ENCODE peak calls at places on chromosomes 7 and 10, in eight cellular contexts. One of them, this sample, is unnamed.

GRCh38 chr10:14450041-14450491 is 119.3 kb upstream of the FRMD4A start:
- DNase-seq in fibroblast of lung: no peak
- DNase-seq in hippocampal formation: no peak
- DNase-seq in renal cortical epithelial cell: peak; percentile 11
- DNase-seq in activated T-helper 1 cell treated with Interleukin-2 at 50 U/mL for 16 hours: no peak
- DNase-seq in T-helper 22 cell: no peak
- DNase-seq in GM04504: peak; percentile 5
- DNase-seq in activated effector memory CD4-positive, alpha-beta T cell treated with anti-CD3 and anti-CD28 coated beads, Interleukin-2, amount 50 U/mL, for 16 hours: no peak
- DNase-seq in this sample: no peak

GRCh38 chr10:131829156-131829930 is 71.5 kb upstream of the PPP2R2D start:
- DNase-seq in renal cortical epithelial cell: no peak
- DNase-seq in fibroblast of lung: no peak
- DNase-seq in hippocampal formation: no peak
- DNase-seq in activated T-helper 1 cell treated with Interleukin-2 at 50 U/mL for 16 hours: no peak
- DNase-seq in T-helper 22 cell: no peak
- DNase-seq in GM04504: no peak
- DNase-seq in activated effector memory CD4-positive, alpha-beta T cell treated with anti-CD3 and anti-CD28 coated beads, Interleukin-2, amount 50 U/mL, for 16 hours: no peak
- DNase-seq in this sample: no peak

GRCh38 chr10:56288403-56288802 is 72.7 kb downstream of the ZWINT start:
- DNase-seq in activated effector memory CD4-positive, alpha-beta T cell treated with anti-CD3 and anti-CD28 coated beads, Interleukin-2, amount 50 U/mL, for 16 hours: no peak
- DNase-seq in GM04504: no peak
- DNase-seq in activated T-helper 1 cell treated with Interleukin-2 at 50 U/mL for 16 hours: no peak
- DNase-seq in renal cortical epithelial cell: no peak
- DNase-seq in T-helper 22 cell: no peak
- DNase-seq in hippocampal formation: no peak
- DNase-seq in fibroblast of lung: no peak
- DNase-seq in this sample: no peak

GRCh38 chr7:86833360-86833759 is 189.7 kb downstream of the GRM3 start:
- DNase-seq in T-helper 22 cell: no peak
- DNase-seq in activated T-helper 1 cell treated with Interleukin-2 at 50 U/mL for 16 hours: no peak
- DNase-seq in activated effector memory CD4-positive, alpha-beta T cell treated with anti-CD3 and anti-CD28 coated beads, Interleukin-2, amount 50 U/mL, for 16 hours: no peak
- DNase-seq in fibroblast of lung: no peak
- DNase-seq in renal cortical epithelial cell: no peak
- DNase-seq in GM04504: no peak
- DNase-seq in hippocampal formation: no peak
- DNase-seq in this sample: no peak

GRCh38 chr10:124708246-124708779 is 35.9 kb downstream of the FAM53B start:
- DNase-seq in fibroblast of lung: peak; percentile 31
- DNase-seq in hippocampal formation: no peak
- DNase-seq in activated T-helper 1 cell treated with Interleukin-2 at 50 U/mL for 16 hours: no peak
- DNase-seq in T-helper 22 cell: no peak
- DNase-seq in activated effector memory CD4-positive, alpha-beta T cell treated with anti-CD3 and anti-CD28 coated beads, Interleukin-2, amount 50 U/mL, for 16 hours: no peak
- DNase-seq in GM04504: no peak
- DNase-seq in renal cortical epithelial cell: peak; percentile 73
- DNase-seq in this sample: peak; percentile 51

GRCh38 chr10:28312572-28312971 is 9.7 kb upstream of the MPP7 start:
- DNase-seq in activated effector memory CD4-positive, alpha-beta T cell treated with anti-CD3 and anti-CD28 coated beads, Interleukin-2, amount 50 U/mL, for 16 hours: no peak
- DNase-seq in T-helper 22 cell: no peak
- DNase-seq in GM04504: no peak
- DNase-seq in fibroblast of lung: no peak
- DNase-seq in hippocampal formation: no peak
- DNase-seq in renal cortical epithelial cell: no peak
- DNase-seq in activated T-helper 1 cell treated with Interleukin-2 at 50 U/mL for 16 hours: no peak
- DNase-seq in this sample: no peak

GRCh38 chr7:90892213-90892612 is 296.1 kb downstream of the CDK14 start:
- DNase-seq in hippocampal formation: no peak
- DNase-seq in activated T-helper 1 cell treated with Interleukin-2 at 50 U/mL for 16 hours: no peak
- DNase-seq in T-helper 22 cell: no peak
- DNase-seq in GM04504: no peak
- DNase-seq in fibroblast of lung: peak; percentile 11
- DNase-seq in activated effector memory CD4-positive, alpha-beta T cell treated with anti-CD3 and anti-CD28 coated beads, Interleukin-2, amount 50 U/mL, for 16 hours: no peak
- DNase-seq in renal cortical epithelial cell: peak; percentile 29
- DNase-seq in this sample: no peak

GRCh38 chr10:111072232-111072631 is 4.6 kb upstream of the ADRA2A start:
- DNase-seq in GM04504: no peak
- DNase-seq in activated effector memory CD4-positive, alpha-beta T cell treated with anti-CD3 and anti-CD28 coated beads, Interleukin-2, amount 50 U/mL, for 16 hours: no peak
- DNase-seq in T-helper 22 cell: no peak
- DNase-seq in hippocampal formation: no peak
- DNase-seq in renal cortical epithelial cell: peak; percentile 16
- DNase-seq in fibroblast of lung: no peak
- DNase-seq in activated T-helper 1 cell treated with Interleukin-2 at 50 U/mL for 16 hours: no peak
- DNase-seq in this sample: no peak

GRCh38 chr10:109765838-109766237 is 157.5 kb downstream of the XPNPEP1 start:
- DNase-seq in GM04504: no peak
- DNase-seq in activated T-helper 1 cell treated with Interleukin-2 at 50 U/mL for 16 hours: no peak
- DNase-seq in renal cortical epithelial cell: no peak
- DNase-seq in hippocampal formation: no peak
- DNase-seq in T-helper 22 cell: no peak
- DNase-seq in activated effector memory CD4-positive, alpha-beta T cell treated with anti-CD3 and anti-CD28 coated beads, Interleukin-2, amount 50 U/mL, for 16 hours: no peak
- DNase-seq in fibroblast of lung: no peak
- DNase-seq in this sample: no peak

This sample was measured in retina.